ENCODE peak calls at places on chromosomes 12 and 14, in seven cellular contexts. U is iPS DF 6.9, Q is transverse colon, G is uterus, E is pancreas, N is stomach, W is neural progenitor cell. H is an unnamed sample. For H3K27me3 and H3K9me3, the result is how much of the 10 kb centered on the place peaks cover.

GRCh38 chr14:35387209-35387608 is 17.3 kb downstream of the NFKBIA start:
- DNase-seq in U (no peak), Q (no peak), G (no peak), E (no peak), N (no peak), W (no peak), H (no peak)

GRCh38 chr12:94198469-94198868 is 50.1 kb downstream of the PLXNC1 start:
- DNase-seq in U (no peak), Q (no peak), G (no peak), E (no peak), N (no peak), W (no peak), H (no peak)

GRCh38 chr12:89363084-89363483 is 10.8 kb upstream of the DUSP6 start:
- DNase-seq in U (no peak), Q (no peak), G (no peak), E (no peak), N (no peak), W (no peak), H (no peak)

GRCh38 chr14:90330203-90331196 is 1.2 kb downstream of the NRDE2 start:
- DNase-seq in U (no peak), Q (no peak), G (no peak), E (no peak), N (no peak), W (no peak), H (no peak)

GRCh38 chr12:25889185-25889584 is 69.3 kb upstream of the RASSF8 start:
- DNase-seq in U (no peak), Q (no peak), G (no peak), E (no peak), N (no peak), W (peak), H (no peak)

GRCh38 chr14:73786632-73786941 is 65.0 kb upstream of the PTGR2 start:
- DNase-seq in U (no peak), Q (peak), G (peak), E (no peak), N (peak), W (peak), H (no peak)

GRCh38 chr14:55540847-55541773 is 38.9 kb upstream of the KTN1 start:
- DNase-seq in U (no peak), Q (no peak), G (no peak), E (no peak), N (no peak), W (no peak), H (no peak)

GRCh38 chr12:15689751-15690191 is 99.4 kb downstream of the EPS8 start:
- DNase-seq in U (no peak), Q (no peak), G (no peak), E (no peak), N (no peak), W (no peak), H (no peak)

GRCh38 chr12:22738945-22739344 is 114.0 kb downstream of the ETNK1 start:
- DNase-seq in U (no peak), Q (no peak), G (no peak), E (no peak), N (no peak), W (no peak), H (no peak)

GRCh38 chr12:6647083-6647604 is at the start of gene ACRBP:
- DNase-seq in U (peak), Q (peak), G (peak), E (peak), N (peak), W (peak), H (no peak)

GRCh38 chr12:6852651-6853354 is 853 bp downstream of the USP5 start:
- DNase-seq in U (no peak), Q (peak), G (peak), E (no peak), N (peak), W (peak), H (peak)

GRCh38 chr12:26028953-26029740 is 70.7 kb downstream of the RASSF8 start:
- DNase-seq in U (no peak), Q (peak), G (no peak), E (no peak), N (no peak), W (peak), H (peak)

GRCh38 chr14:36454599-36455240 is 65.3 kb downstream of the NKX2-1 start:
- DNase-seq in U (no peak), Q (no peak), G (no peak), E (no peak), N (no peak), W (peak), H (no peak)

GRCh38 chr12:50530532-50530931 is 25.7 kb downstream of the DIP2B start:
- DNase-seq in U (no peak), Q (no peak), G (no peak), E (no peak), N (no peak), W (no peak), H (no peak)

GRCh38 chr14:41549821-41550597 is 56.7 kb upstream of the LRFN5 start:
- DNase-seq in U (no peak), Q (no peak), G (no peak), E (no peak), N (no peak), W (no peak), H (no peak)

GRCh38 chr12:30792648-30793499 is 38.1 kb upstream of the CAPRIN2 start:
- DNase-seq in U (no peak), Q (no peak), G (no peak), E (no peak), N (no peak), W (peak), H (peak)

GRCh38 chr14:75497191-75497590 is 25.1 kb upstream of the BATF start:
- DNase-seq in U (no peak), Q (no peak), G (no peak), E (no peak), N (no peak), W (no peak), H (no peak)

GRCh38 chr12:116443706-116444589 is 115.2 kb upstream of the MAP1LC3B2 start:
- DNase-seq in U (no peak), Q (no peak), G (peak), E (no peak), N (no peak), W (no peak), H (no peak)

GRCh38 chr14:59331217-59331616 is 134.0 kb downstream of the GPR135 start:
- DNase-seq in U (peak), Q (no peak), G (no peak), E (no peak), N (no peak), W (peak), H (no peak)

GRCh38 chr14:28767851-28768548 is 1.4 kb downstream of the FOXG1 start:
- DNase-seq in U (no peak), Q (no peak), G (no peak), E (no peak), N (no peak), W (peak), H (no peak)

GRCh38 chr12:41772478-41772877 is 372.2 kb downstream of the GXYLT1 start:
- DNase-seq in U (no peak), Q (no peak), G (no peak), E (no peak), N (no peak), W (no peak), H (no peak)

GRCh38 chr12:49540229-49541139 is 1.7 kb downstream of the KCNH3 start:
- DNase-seq in U (no peak), Q (no peak), G (no peak), E (no peak), N (no peak), W (no peak), H (no peak)

GRCh38 chr12:91483471-91483985 is 300.9 kb upstream of the DCN start:
- DNase-seq in U (no peak), Q (no peak), G (no peak), E (no peak), N (no peak), W (no peak), H (no peak)

GRCh38 chr12:68331500-68331868 is 678 bp downstream of the MDM1 start:
- DNase-seq in U (no peak), Q (no peak), G (no peak), E (no peak), N (no peak), W (no peak), H (no peak)

GRCh38 chr12:129196927-129197326 is 343.6 kb downstream of the GLT1D1 start:
- DNase-seq in U (no peak), Q (peak), G (no peak), E (no peak), N (no peak), W (no peak), H (no peak)

GRCh38 chr12:132600048-132601032 is 10.0 kb downstream of the LRCOL1 start:
- DNase-seq in U (no peak), Q (peak), G (peak), E (peak), N (peak), W (peak), H (peak)

GRCh38 chr12:121530600-121531355 is 50.0 kb downstream of the KDM2B start:
- DNase-seq in U (no peak), Q (peak), G (peak), E (no peak), N (peak), W (no peak), H (no peak)

GRCh38 chr12:53060064-53060720 is 10.3 kb downstream of the TNS2 start:
- DNase-seq in U (no peak), Q (no peak), G (no peak), E (no peak), N (no peak), W (no peak), H (no peak)

GRCh38 chr12:130576286-130576933 is 139.7 kb downstream of the RIMBP2 start:
- DNase-seq in U (no peak), Q (no peak), G (no peak), E (no peak), N (no peak), W (no peak), H (no peak)

GRCh38 chr12:100473050-100473715 is 483 bp upstream of the NR1H4 start:
- DNase-seq in U (no peak), Q (no peak), G (no peak), E (no peak), N (no peak), W (no peak), H (peak)

GRCh38 chr12:53999596-54000104 is 311 bp upstream of the HOXC9 start:
- DNase-seq in U (no peak), Q (no peak), G (peak), E (no peak), N (no peak), W (no peak), H (peak)

GRCh38 chr12:34393086-34393820 is 371.0 kb downstream of the ALG10 start:
- DNase-seq in U (no peak), Q (no peak), G (peak), E (peak), N (peak), W (no peak), H (peak)
- H3K27me3 ChIP-seq in U (under half), Q (under half), G (under half), E (under half), N (under half), W (under half), H (under half)

GRCh38 chr12:63264629-63265028 is 113.6 kb upstream of the AVPR1A start:
- DNase-seq in U (no peak), Q (no peak), G (no peak), E (no peak), N (no peak), W (no peak), H (no peak)

DNA sequence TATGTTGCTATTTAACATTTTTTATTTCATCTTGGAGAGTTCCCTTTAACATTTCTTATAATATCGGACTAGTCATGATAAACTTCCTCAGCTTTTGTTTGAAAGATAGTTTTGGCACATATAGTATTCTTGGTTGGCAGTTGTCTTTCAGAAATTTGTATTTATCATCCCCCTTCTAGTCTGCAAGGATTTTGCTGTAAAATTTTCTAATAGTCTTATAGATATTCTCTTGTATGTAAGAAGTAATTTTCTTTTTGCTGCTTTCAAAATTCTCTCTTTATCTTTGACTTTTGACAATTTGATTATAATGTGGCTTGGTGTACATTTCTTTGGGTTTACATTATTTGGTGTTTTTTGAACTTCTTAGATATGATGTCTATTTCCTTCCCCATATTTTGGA is 116.0 kb upstream of the AVPR1A start:
- DNase-seq in U (no peak), Q (no peak), G (no peak), E (no peak), N (no peak), W (no peak), H (no peak)
- H3K9me3 ChIP-seq in U (under half), Q (under half), G (under half), E (under half), N (under half), W (under half), H (under half)

DNA sequence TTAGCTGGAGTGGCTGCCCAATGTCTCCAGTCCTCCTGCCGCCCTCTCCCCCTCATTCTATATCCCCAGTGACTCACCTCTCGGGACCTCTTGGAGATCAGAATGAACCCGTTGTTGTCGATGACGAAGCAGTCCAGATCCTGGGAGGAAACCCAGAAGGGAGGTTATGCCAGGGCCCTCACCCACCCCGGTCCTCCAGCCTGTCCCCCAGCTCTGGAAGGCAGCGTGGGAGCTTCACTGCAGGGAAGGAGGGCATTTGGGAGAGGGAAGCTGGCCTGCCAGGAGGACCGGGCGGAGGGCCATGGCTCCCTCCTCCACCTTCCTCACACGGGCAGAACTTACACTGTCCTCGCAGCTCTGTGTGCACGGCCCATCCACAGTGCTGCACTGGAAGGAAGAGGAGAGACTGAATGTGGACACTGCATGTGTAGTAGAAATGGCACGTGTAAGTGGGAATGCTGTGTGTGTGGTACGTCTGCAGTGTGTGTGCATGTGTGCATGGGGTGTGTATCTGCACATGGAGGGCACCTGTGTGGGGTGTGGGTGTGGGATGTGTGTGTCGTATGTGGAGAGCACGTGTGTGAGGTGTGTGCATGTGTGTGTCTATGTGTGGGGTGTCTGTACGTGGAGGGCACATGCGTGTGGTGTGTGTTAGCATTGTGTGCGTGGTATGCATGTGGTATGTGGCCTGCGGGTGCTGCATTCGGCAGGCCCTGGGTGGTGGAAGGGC is 10.0 kb upstream of the LRTM2 start:
- DNase-seq in U (no peak), Q (no peak), G (no peak), E (no peak), N (no peak), W (no peak), H (no peak)
- H3K4me3 ChIP-seq in U (no peak), Q (no peak), G (no peak), E (no peak), N (no peak), W (no peak), H (no peak)

GRCh38 chr14:93430319-93430801 is 379 bp upstream of the UNC79 start:
- DNase-seq in U (peak), Q (no peak), G (no peak), E (peak), N (no peak), W (peak), H (no peak)
- H3K27me3 ChIP-seq in U (under half), Q (half or more), G (under half), E (under half), N (under half), W (under half), H (under half)

DNA sequence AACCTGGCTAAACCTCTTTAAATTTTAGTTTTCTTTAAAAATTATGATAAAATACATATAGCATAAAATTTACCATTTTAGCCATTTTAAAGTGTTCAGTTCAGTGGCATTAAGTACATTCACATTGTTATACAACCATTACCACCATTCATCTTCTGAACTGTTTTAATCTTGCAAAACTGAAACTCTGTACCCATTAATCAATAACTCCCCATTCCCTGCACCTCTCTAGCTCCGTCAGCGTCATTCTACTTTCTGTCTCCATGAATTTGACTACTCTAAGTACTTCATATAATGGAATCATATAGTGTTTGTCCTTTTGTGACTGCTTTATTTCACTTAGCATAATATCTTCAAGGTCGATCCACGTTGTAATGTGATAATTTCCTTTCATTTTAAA is 75.8 kb upstream of the DDHD1 start:
- DNase-seq in U (no peak), Q (no peak), G (no peak), E (no peak), N (no peak), W (no peak), H (no peak)
- H3K9me3 ChIP-seq in U (under half), Q (under half), G (under half), E (under half), N (under half), W (under half), H (under half)

GRCh38 chr12:3116106-3116898 is 39.1 kb downstream of the TSPAN9 start:
- DNase-seq in U (no peak), Q (no peak), G (no peak), E (no peak), N (no peak), W (peak), H (no peak)
- H3K4me3 ChIP-seq in U (no peak), Q (no peak), G (no peak), E (no peak), N (no peak), W (no peak), H (no peak)

DNA sequence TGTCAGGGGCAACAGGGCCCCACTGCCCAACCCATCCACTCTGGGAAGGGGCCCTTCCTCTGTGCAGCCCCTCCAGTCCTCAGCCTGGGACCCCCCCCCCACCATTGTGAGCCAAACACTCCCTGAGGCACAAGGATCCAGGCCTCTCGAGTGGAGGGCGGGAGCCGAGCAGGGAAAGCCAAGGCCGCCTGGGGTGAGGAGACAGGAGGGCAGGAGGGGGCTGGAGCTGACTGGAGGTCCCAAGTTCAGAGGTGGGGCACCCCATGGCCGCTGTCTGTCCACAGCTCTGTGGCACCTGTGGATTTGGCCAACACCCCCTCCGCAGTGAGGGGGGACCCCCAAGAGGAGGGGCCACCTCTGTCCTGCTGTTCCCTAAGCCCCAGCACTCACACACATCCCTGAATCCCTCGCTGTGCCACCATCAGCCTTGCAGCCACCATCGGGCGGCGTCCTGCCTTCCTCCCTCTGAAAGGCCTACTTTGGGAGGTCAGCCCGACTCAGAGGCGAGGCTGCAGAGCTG is 25.4 kb upstream of the C14orf180 start:
- DNase-seq in U (no peak), Q (no peak), G (no peak), E (peak), N (no peak), W (no peak), H (no peak)
- H3K27me3 ChIP-seq in U (under half), Q (under half), G (under half), E (under half), N (under half), W (under half), H (under half)

DNA sequence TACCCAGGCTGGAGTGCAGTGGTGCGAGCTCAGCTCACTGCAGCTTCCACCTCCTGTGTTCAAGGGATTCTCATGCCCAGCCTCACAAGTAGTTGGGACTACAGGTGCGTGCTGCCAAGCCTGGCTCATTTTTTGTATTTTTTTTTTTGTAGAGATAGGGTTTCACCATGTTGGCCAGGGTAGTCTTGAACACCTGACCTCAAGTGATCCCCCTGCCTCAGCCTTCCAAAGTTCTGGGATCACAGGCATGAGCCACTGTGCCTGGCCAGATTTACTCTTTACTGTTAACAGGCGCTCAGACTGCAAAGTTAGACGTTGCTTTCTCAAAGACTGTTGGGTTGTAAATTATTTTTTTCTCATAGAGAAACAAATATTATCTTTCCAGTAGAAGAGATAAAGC is 46.1 kb upstream of the LRRK2 start:
- DNase-seq in U (no peak), Q (no peak), G (no peak), E (no peak), N (no peak), W (no peak), H (no peak)
- H3K9me3 ChIP-seq in U (under half), Q (under half), G (under half), E (under half), N (under half), W (under half), H (under half)

GRCh38 chr14:103527408-103528157 is 1.4 kb upstream of the TRMT61A start:
- DNase-seq in U (no peak), Q (peak), G (peak), E (no peak), N (no peak), W (no peak), H (no peak)
- H3K4me3 ChIP-seq in U (no peak), Q (no peak), G (no peak), E (no peak), N (peak), W (no peak), H (no peak)

GRCh38 chr14:104994988-104995387 is 9.4 kb downstream of the CLBA1 start:
- DNase-seq in U (no peak), Q (no peak), G (no peak), E (no peak), N (no peak), W (no peak), H (no peak)
- H3K27me3 ChIP-seq in U (under half), Q (under half), G (under half), E (under half), N (under half), W (under half), H (under half)

H was measured in SJSA1.